ENCODE peak calls at places on chromosomes 2 and 18, in six cellular contexts. One of them, this sample, is unnamed. For H3K9me3, the result is how much of the 10 kb centered on the place peaks cover.

GRCh38 chr2:173568054-173568453 is 213.4 kb downstream of the CDCA7 start:
- DNase-seq in sigmoid colon: no peak
- DNase-seq in WERI-Rb-1: peak
- DNase-seq in A549: peak
- DNase-seq in upper lobe of right lung: no peak
- DNase-seq in astrocyte: no peak
- DNase-seq in this sample: no peak

GRCh38 chr18:55252053-55252675 is 292.9 kb upstream of the CCDC68 start:
- DNase-seq in sigmoid colon: no peak
- DNase-seq in WERI-Rb-1: no peak
- DNase-seq in A549: no peak
- DNase-seq in upper lobe of right lung: no peak
- DNase-seq in astrocyte: peak
- DNase-seq in this sample: no peak

GRCh38 chr2:43482974-43483373 is 112.9 kb downstream of the THADA start:
- DNase-seq in sigmoid colon: peak
- DNase-seq in WERI-Rb-1: no peak
- DNase-seq in A549: peak
- DNase-seq in upper lobe of right lung: no peak
- DNase-seq in astrocyte: peak
- DNase-seq in this sample: no peak

GRCh38 chr2:64063924-64064331 is 44.7 kb upstream of the VPS54 start:
- DNase-seq in sigmoid colon: no peak
- DNase-seq in WERI-Rb-1: peak
- DNase-seq in A549: no peak
- DNase-seq in upper lobe of right lung: no peak
- DNase-seq in astrocyte: peak
- DNase-seq in this sample: no peak

GRCh38 chr2:234341332-234341985 is 155.4 kb downstream of the ARL4C start:
- DNase-seq in sigmoid colon: no peak
- DNase-seq in WERI-Rb-1: no peak
- DNase-seq in A549: no peak
- DNase-seq in upper lobe of right lung: no peak
- DNase-seq in astrocyte: peak
- DNase-seq in this sample: no peak

GRCh38 chr18:44107187-44107586 is 573.5 kb upstream of the SETBP1 start:
- DNase-seq in sigmoid colon: no peak
- DNase-seq in WERI-Rb-1: no peak
- DNase-seq in A549: no peak
- DNase-seq in upper lobe of right lung: no peak
- DNase-seq in astrocyte: no peak
- DNase-seq in this sample: no peak

GRCh38 chr18:3340682-3341097 is 78.8 kb downstream of the MYL12B start:
- DNase-seq in sigmoid colon: no peak
- DNase-seq in WERI-Rb-1: no peak
- DNase-seq in A549: no peak
- DNase-seq in upper lobe of right lung: no peak
- DNase-seq in astrocyte: no peak
- DNase-seq in this sample: no peak

GRCh38 chr2:67733517-67733916 is 329.3 kb downstream of the C1D start:
- DNase-seq in sigmoid colon: no peak
- DNase-seq in WERI-Rb-1: peak
- DNase-seq in A549: peak
- DNase-seq in upper lobe of right lung: peak
- DNase-seq in astrocyte: no peak
- DNase-seq in this sample: no peak

GRCh38 chr2:3487028-3487425 is 32.3 kb downstream of the ADI1 start:
- DNase-seq in sigmoid colon: peak
- DNase-seq in WERI-Rb-1: no peak
- DNase-seq in A549: no peak
- DNase-seq in upper lobe of right lung: peak
- DNase-seq in astrocyte: no peak
- DNase-seq in this sample: no peak

GRCh38 chr2:222057249-222058073 is 241.3 kb downstream of the PAX3 start:
- DNase-seq in sigmoid colon: no peak
- DNase-seq in WERI-Rb-1: no peak
- DNase-seq in A549: no peak
- DNase-seq in upper lobe of right lung: no peak
- DNase-seq in astrocyte: no peak
- DNase-seq in this sample: no peak

GRCh38 chr18:71223487-71223886 is 934.6 kb downstream of the SOCS6 start:
- DNase-seq in sigmoid colon: no peak
- DNase-seq in WERI-Rb-1: no peak
- DNase-seq in A549: no peak
- DNase-seq in upper lobe of right lung: no peak
- DNase-seq in astrocyte: no peak
- DNase-seq in this sample: no peak

GRCh38 chr2:236874866-236875481 is 210.7 kb upstream of the COPS8 start:
- DNase-seq in sigmoid colon: no peak
- DNase-seq in WERI-Rb-1: no peak
- DNase-seq in A549: no peak
- DNase-seq in upper lobe of right lung: no peak
- DNase-seq in astrocyte: no peak
- DNase-seq in this sample: no peak

GRCh38 chr2:177187631-177188312 is 24.8 kb upstream of the HNRNPA3 start:
- DNase-seq in sigmoid colon: no peak
- DNase-seq in WERI-Rb-1: no peak
- DNase-seq in A549: no peak
- DNase-seq in upper lobe of right lung: no peak
- DNase-seq in astrocyte: peak
- DNase-seq in this sample: no peak

GRCh38 chr18:6412933-6413472 is 1.7 kb downstream of the L3MBTL4 start:
- DNase-seq in sigmoid colon: no peak
- DNase-seq in WERI-Rb-1: no peak
- DNase-seq in A549: no peak
- DNase-seq in upper lobe of right lung: no peak
- DNase-seq in astrocyte: no peak
- DNase-seq in this sample: no peak
- H3K4me3 ChIP-seq in sigmoid colon: no peak
- H3K4me3 ChIP-seq in WERI-Rb-1: no peak
- H3K4me3 ChIP-seq in A549: no peak
- H3K4me3 ChIP-seq in upper lobe of right lung: peak
- H3K4me3 ChIP-seq in astrocyte: no peak
- H3K4me3 ChIP-seq in this sample: no peak

DNA sequence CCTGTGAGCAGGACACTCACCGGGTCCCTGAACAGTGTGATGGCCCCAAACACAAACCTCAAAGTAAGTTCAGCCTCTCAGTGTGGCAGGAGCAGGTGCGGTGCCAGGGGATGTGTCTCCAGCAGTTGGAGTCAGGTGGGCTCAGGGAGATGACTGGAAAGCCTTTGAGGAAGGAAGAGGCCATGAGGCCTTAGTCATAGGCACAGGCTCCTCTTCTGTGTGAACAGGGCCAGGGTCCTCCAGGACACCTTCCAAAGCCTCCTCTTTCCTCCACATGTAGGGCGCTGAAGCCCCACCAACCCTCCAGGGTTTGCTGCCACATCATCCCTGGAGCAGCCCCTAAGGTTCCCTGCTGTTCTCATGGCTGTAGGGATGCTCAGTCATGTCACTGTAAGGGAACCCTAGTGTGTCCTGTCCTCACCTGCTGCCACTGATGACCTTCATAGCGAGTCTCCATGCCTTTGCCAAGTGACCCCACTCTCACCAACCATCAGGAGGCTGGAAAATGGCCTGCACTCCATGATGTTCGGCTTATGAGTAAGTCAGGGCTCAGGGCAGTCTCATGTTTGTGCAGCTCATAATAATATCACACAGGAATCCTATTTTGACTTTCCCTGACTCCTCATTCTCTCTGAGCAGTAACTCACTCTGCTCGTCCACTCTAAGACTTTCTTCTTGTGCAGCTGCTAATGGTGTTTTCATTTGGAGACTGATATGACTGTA is 1152.9 kb downstream of the RPIA start:
- DNase-seq in sigmoid colon: no peak
- DNase-seq in WERI-Rb-1: no peak
- DNase-seq in A549: no peak
- DNase-seq in upper lobe of right lung: no peak
- DNase-seq in astrocyte: no peak
- DNase-seq in this sample: no peak
- H3K9me3 ChIP-seq in sigmoid colon: under half
- H3K9me3 ChIP-seq in WERI-Rb-1: under half
- H3K9me3 ChIP-seq in A549: under half
- H3K9me3 ChIP-seq in upper lobe of right lung: under half
- H3K9me3 ChIP-seq in astrocyte: under half
- H3K9me3 ChIP-seq in this sample: under half

GRCh38 chr18:59049726-59050660 is 89.7 kb upstream of the SEC11C start:
- DNase-seq in sigmoid colon: no peak
- DNase-seq in WERI-Rb-1: peak
- DNase-seq in A549: no peak
- DNase-seq in upper lobe of right lung: no peak
- DNase-seq in astrocyte: no peak
- DNase-seq in this sample: no peak

GRCh38 chr18:59047321-59047991 is 92.2 kb upstream of the SEC11C start:
- DNase-seq in sigmoid colon: no peak
- DNase-seq in WERI-Rb-1: peak
- DNase-seq in A549: no peak
- DNase-seq in upper lobe of right lung: no peak
- DNase-seq in astrocyte: no peak
- DNase-seq in this sample: no peak

GRCh38 chr18:59047992-59048363 is 91.7 kb upstream of the SEC11C start:
- DNase-seq in sigmoid colon: no peak
- DNase-seq in WERI-Rb-1: no peak
- DNase-seq in A549: no peak
- DNase-seq in upper lobe of right lung: no peak
- DNase-seq in astrocyte: no peak
- DNase-seq in this sample: no peak

GRCh38 chr18:59050661-59051057 is 89.0 kb upstream of the SEC11C start:
- DNase-seq in sigmoid colon: no peak
- DNase-seq in WERI-Rb-1: no peak
- DNase-seq in A549: no peak
- DNase-seq in upper lobe of right lung: no peak
- DNase-seq in astrocyte: no peak
- DNase-seq in this sample: no peak

GRCh38 chr18:59048378-59048777 is 91.3 kb upstream of the SEC11C start:
- DNase-seq in sigmoid colon: no peak
- DNase-seq in WERI-Rb-1: peak
- DNase-seq in A549: no peak
- DNase-seq in upper lobe of right lung: no peak
- DNase-seq in astrocyte: no peak
- DNase-seq in this sample: no peak
- H3K4me3 ChIP-seq in sigmoid colon: no peak
- H3K4me3 ChIP-seq in WERI-Rb-1: no peak
- H3K4me3 ChIP-seq in A549: no peak
- H3K4me3 ChIP-seq in upper lobe of right lung: no peak
- H3K4me3 ChIP-seq in astrocyte: no peak
- H3K4me3 ChIP-seq in this sample: no peak

GRCh38 chr2:52498062-52498750 is 1269.4 kb upstream of the CHAC2 start:
- DNase-seq in sigmoid colon: no peak
- DNase-seq in WERI-Rb-1: no peak
- DNase-seq in A549: no peak
- DNase-seq in upper lobe of right lung: no peak
- DNase-seq in astrocyte: no peak
- DNase-seq in this sample: no peak

GRCh38 chr2:52500561-52500960 is 1267.0 kb upstream of the CHAC2 start:
- DNase-seq in sigmoid colon: no peak
- DNase-seq in WERI-Rb-1: no peak
- DNase-seq in A549: no peak
- DNase-seq in upper lobe of right lung: no peak
- DNase-seq in astrocyte: no peak
- DNase-seq in this sample: no peak

GRCh38 chr2:52495816-52496215 is 1271.8 kb upstream of the CHAC2 start:
- DNase-seq in sigmoid colon: no peak
- DNase-seq in WERI-Rb-1: no peak
- DNase-seq in A549: no peak
- DNase-seq in upper lobe of right lung: no peak
- DNase-seq in astrocyte: no peak
- DNase-seq in this sample: no peak
- H3K9me3 ChIP-seq in sigmoid colon: under half
- H3K9me3 ChIP-seq in WERI-Rb-1: under half
- H3K9me3 ChIP-seq in A549: under half
- H3K9me3 ChIP-seq in upper lobe of right lung: under half
- H3K9me3 ChIP-seq in astrocyte: under half
- H3K9me3 ChIP-seq in this sample: under half

DNA sequence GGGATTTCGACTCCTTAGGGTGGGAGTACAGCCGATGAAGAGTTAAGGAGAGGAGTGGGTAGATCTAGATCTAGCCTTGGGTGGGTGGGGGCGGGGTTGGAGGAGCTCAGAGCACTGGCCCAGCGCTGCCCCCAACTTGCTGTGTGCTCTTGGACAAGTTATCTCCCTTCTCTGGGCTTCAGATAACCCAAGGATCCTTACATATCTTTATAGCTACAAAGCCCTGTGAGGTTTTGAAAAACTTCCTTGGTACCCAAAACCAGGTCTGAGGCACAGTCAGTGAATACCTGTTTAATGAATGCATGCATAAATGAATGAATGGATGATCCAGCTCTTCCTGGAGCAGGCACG is 1.3 kb upstream of the ODC1 start:
- DNase-seq in sigmoid colon: no peak
- DNase-seq in WERI-Rb-1: no peak
- DNase-seq in A549: no peak
- DNase-seq in upper lobe of right lung: no peak
- DNase-seq in astrocyte: no peak
- DNase-seq in this sample: no peak
- H3K4me3 ChIP-seq in sigmoid colon: peak
- H3K4me3 ChIP-seq in WERI-Rb-1: peak
- H3K4me3 ChIP-seq in A549: peak
- H3K4me3 ChIP-seq in upper lobe of right lung: peak
- H3K4me3 ChIP-seq in astrocyte: no peak
- H3K4me3 ChIP-seq in this sample: peak

DNA sequence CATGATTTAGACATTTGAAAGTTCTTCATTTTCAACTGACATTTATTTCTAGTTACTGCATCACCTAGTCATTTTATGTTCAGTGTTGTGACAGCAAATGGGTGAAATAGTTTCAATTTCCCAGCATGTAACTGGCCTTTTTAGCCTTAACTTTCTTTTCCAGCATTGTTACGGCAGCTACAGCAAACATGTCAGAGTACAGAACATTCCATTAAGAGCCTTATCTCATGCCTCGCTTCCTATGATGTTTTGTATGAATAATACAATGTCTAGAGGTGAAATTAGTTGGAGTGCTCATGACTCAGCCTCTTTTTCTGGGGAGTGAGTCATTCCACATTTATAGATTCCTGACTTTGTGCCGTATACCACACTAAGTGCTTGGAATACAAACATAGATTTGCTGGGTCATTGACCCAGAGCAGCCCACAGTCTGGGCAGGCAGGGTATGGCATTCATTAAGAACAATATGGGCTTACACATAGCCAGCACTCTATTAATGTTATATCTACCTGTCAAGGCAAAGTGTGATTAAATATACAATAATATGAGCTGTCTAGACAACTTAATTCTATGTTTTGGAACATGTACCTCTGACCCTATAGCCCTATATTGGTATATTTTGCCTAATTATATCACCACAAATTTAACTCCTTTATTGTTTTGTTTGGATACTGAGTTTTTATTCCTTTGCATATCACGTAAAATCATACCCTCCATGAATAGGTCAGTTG is 72.2 kb downstream of the MAP2 start:
- DNase-seq in sigmoid colon: no peak
- DNase-seq in WERI-Rb-1: no peak
- DNase-seq in A549: peak
- DNase-seq in upper lobe of right lung: no peak
- DNase-seq in astrocyte: peak
- DNase-seq in this sample: peak
- H3K9me3 ChIP-seq in sigmoid colon: under half
- H3K9me3 ChIP-seq in WERI-Rb-1: under half
- H3K9me3 ChIP-seq in A549: under half
- H3K9me3 ChIP-seq in upper lobe of right lung: under half
- H3K9me3 ChIP-seq in astrocyte: under half
- H3K9me3 ChIP-seq in this sample: under half